ENCODE peak calls at places on chromosomes 11 and 22, in seven cellular contexts. I is body of pancreas, Q is endodermal cell, N is fibroblast of lung, G is H9, H is colonic mucosa, Y is lung. D is an unnamed sample. For H3K9me3, the result is how much of the 10 kb centered on the place peaks cover.

GRCh38 chr11:44711772-44712608 is 14.8 kb upstream of the TSPAN18 start:
- DNase-seq in G (peak), Y (no peak), N (no peak), H (no peak), Q (peak), I (no peak), D (no peak)

GRCh38 chr11:66845876-66846212 is 2.6 kb downstream of the RCE1 start:
- DNase-seq in Y (no peak), G (no peak), I (no peak), H (no peak), Q (peak), N (no peak), D (no peak)

GRCh38 chr11:1178906-1179305 is 21.2 kb downstream of the MUC5AC start:
- DNase-seq in G (no peak), Q (no peak), N (no peak), I (no peak), Y (no peak), H (no peak), D (no peak)

GRCh38 chr11:9367551-9367950 is 16.9 kb upstream of the IPO7 start:
- DNase-seq in I (no peak), Q (no peak), G (no peak), H (no peak), N (no peak), Y (no peak), D (no peak)

GRCh38 chr22:37749223-37749622 is 52.4 kb downstream of the TRIOBP start:
- DNase-seq in I (no peak), H (no peak), Y (no peak), N (no peak), G (no peak), Q (no peak), D (no peak)

GRCh38 chr22:50270302-50271010 is at the start of gene MAPK11:
- DNase-seq in H (peak), Y (peak), N (peak), G (peak), Q (peak), I (peak), D (no peak)

GRCh38 chr11:101516546-101516945 is 67.3 kb downstream of the TRPC6 start:
- DNase-seq in Y (no peak), N (no peak), G (peak), I (no peak), Q (peak), H (no peak), D (no peak)

GRCh38 chr22:22245935-22246525 is 1.4 kb downstream of the VPREB1 start:
- DNase-seq in I (no peak), G (no peak), Y (no peak), N (no peak), H (no peak), Q (no peak), D (no peak)

GRCh38 chr22:50189849-50190181 is 4.1 kb downstream of the TRABD start:
- DNase-seq in I (no peak), N (peak), H (peak), Y (no peak), G (no peak), Q (no peak), D (no peak)

GRCh38 chr11:2166091-2166851 is 5.3 kb upstream of the INS start:
- DNase-seq in H (peak), G (peak), N (peak), I (no peak), Q (peak), Y (no peak), D (no peak)

GRCh38 chr22:40620464-40621046 is 16.0 kb downstream of the MRTFA start:
- DNase-seq in H (no peak), Y (no peak), Q (peak), G (no peak), I (no peak), N (peak), D (no peak)

GRCh38 chr11:93216511-93217121 is 18.8 kb upstream of the SLC36A4 start:
- DNase-seq in G (no peak), Q (no peak), N (no peak), Y (no peak), I (peak), H (peak), D (no peak)

GRCh38 chr11:104301776-104302175 is 137.8 kb upstream of the PDGFD start:
- DNase-seq in H (no peak), I (no peak), Y (no peak), N (no peak), G (no peak), Q (no peak), D (no peak)

GRCh38 chr11:103013426-103013825 is 57.9 kb upstream of the MMP13 start:
- DNase-seq in H (no peak), N (peak), Y (no peak), Q (no peak), G (no peak), I (no peak), D (no peak)

GRCh38 chr22:30301995-30302809 is 12.9 kb upstream of the CASTOR1 start:
- DNase-seq in Y (no peak), I (peak), Q (no peak), H (peak), N (peak), G (no peak), D (no peak)

GRCh38 chr11:3052567-3052966 is 4.7 kb downstream of the CARS1 start:
- DNase-seq in G (no peak), N (no peak), I (no peak), H (no peak), Q (no peak), Y (no peak), D (no peak)

GRCh38 chr11:2924381-2924780 is 4.8 kb downstream of the PHLDA2 start:
- DNase-seq in G (no peak), Y (no peak), I (no peak), Q (no peak), H (peak), N (no peak), D (no peak)

GRCh38 chr11:123454060-123454651 is 24.1 kb downstream of the GRAMD1B start:
- DNase-seq in Y (no peak), H (no peak), Q (no peak), N (no peak), G (no peak), I (no peak), D (no peak)

GRCh38 chr11:70230840-70231710 is 28.0 kb downstream of the FADD start:
- DNase-seq in H (no peak), I (no peak), N (no peak), Y (no peak), G (no peak), Q (no peak), D (no peak)

GRCh38 chr11:119106564-119107537 is at the start of gene C2CD2L:
- DNase-seq in H (peak), Q (peak), Y (peak), I (peak), N (peak), G (peak), D (peak)

GRCh38 chr11:23311986-23312940 is 452.0 kb upstream of the CCDC179 start:
- DNase-seq in Q (no peak), I (no peak), G (no peak), N (peak), Y (no peak), H (no peak), D (no peak)

GRCh38 chr11:2801711-2802388 is 83.7 kb downstream of the CDKN1C start:
- DNase-seq in I (peak), Y (peak), H (peak), N (no peak), Q (peak), G (peak), D (no peak)

GRCh38 chr11:57213282-57214086 is 23.6 kb downstream of the APLNR start:
- DNase-seq in Q (peak), G (peak), H (no peak), Y (no peak), I (no peak), N (peak), D (no peak)

GRCh38 chr11:64186205-64187165 is 514 bp downstream of the STIP1 start:
- DNase-seq in Q (no peak), G (no peak), H (peak), Y (no peak), I (peak), N (no peak), D (no peak)

GRCh38 chr11:6498544-6498943 is 1.5 kb downstream of the DNHD1 start:
- DNase-seq in Y (no peak), I (no peak), G (no peak), Q (no peak), H (no peak), N (no peak), D (no peak)

GRCh38 chr22:28299760-28300159 is 379.9 kb downstream of the TTC28 start:
- DNase-seq in I (peak), Y (no peak), Q (no peak), H (no peak), N (peak), G (no peak), D (no peak)

GRCh38 chr22:42074153-42074750 is at the start of gene PHETA2:
- DNase-seq in Q (peak), G (peak), I (peak), N (peak), H (peak), Y (no peak), D (no peak)

GRCh38 chr22:35634015-35634414 is 14.2 kb upstream of the APOL6 start:
- DNase-seq in Y (no peak), Q (no peak), N (no peak), I (no peak), H (no peak), G (no peak), D (no peak)

GRCh38 chr11:15139101-15139770 is 24.5 kb downstream of the INSC start:
- DNase-seq in I (no peak), Q (no peak), N (no peak), Y (no peak), G (no peak), H (no peak), D (no peak)

GRCh38 chr11:12797996-12798395 is 123.8 kb downstream of the TEAD1 start:
- DNase-seq in G (no peak), I (no peak), H (no peak), Y (no peak), Q (no peak), N (no peak), D (no peak)

GRCh38 chr22:29704528-29705285 is 15.1 kb upstream of the CABP7 start:
- DNase-seq in G (no peak), Q (no peak), I (peak), H (peak), Y (no peak), N (peak), D (peak)

GRCh38 chr22:35424081-35424480 is 24.1 kb downstream of the MCM5 start:
- DNase-seq in G (no peak), I (no peak), Y (no peak), N (no peak), Q (no peak), H (no peak), D (no peak)

GRCh38 chr11:1344056-1344635 is 34.7 kb upstream of the TOLLIP start:
- DNase-seq in Y (no peak), G (no peak), N (no peak), Q (no peak), H (peak), I (peak), D (no peak)

GRCh38 chr11:76695133-76695532 is 24.6 kb upstream of the LRRC32 start:
- DNase-seq in G (no peak), Q (no peak), Y (no peak), I (no peak), N (no peak), H (no peak), D (no peak)

GRCh38 chr11:9735236-9735635 is 71.4 kb downstream of the SWAP70 start:
- DNase-seq in Q (no peak), H (no peak), G (no peak), N (no peak), I (no peak), Y (no peak), D (no peak)

GRCh38 chr11:120167659-120168058 is 29.7 kb upstream of the TRIM29 start:
- DNase-seq in H (no peak), G (no peak), Y (no peak), Q (no peak), I (no peak), N (no peak), D (no peak)

GRCh38 chr22:43488031-43488892 is 76.4 kb downstream of the MPPED1 start:
- DNase-seq in I (no peak), N (no peak), Y (no peak), Q (peak), H (no peak), G (no peak), D (no peak)

GRCh38 chr11:8209208-8209807 is 40.5 kb upstream of the RIC3 start:
- DNase-seq in G (peak), H (peak), Y (no peak), Q (peak), I (peak), N (no peak), D (no peak)

GRCh38 chr22:44154431-44154942 is 26.2 kb upstream of the PARVG start:
- DNase-seq in G (no peak), Y (no peak), I (no peak), H (no peak), N (peak), Q (no peak), D (no peak)

GRCh38 chr22:11628651-11629511 is 3899.1 kb upstream of the OR11H1 start:
- DNase-seq in Y (no peak), G (no peak), Q (no peak), H (no peak), I (no peak), N (no peak), D (no peak)
- H3K9me3 ChIP-seq in Y (under half), G (half or more), Q (half or more), H (under half), I (under half), N (under half), D (half or more)

DNA sequence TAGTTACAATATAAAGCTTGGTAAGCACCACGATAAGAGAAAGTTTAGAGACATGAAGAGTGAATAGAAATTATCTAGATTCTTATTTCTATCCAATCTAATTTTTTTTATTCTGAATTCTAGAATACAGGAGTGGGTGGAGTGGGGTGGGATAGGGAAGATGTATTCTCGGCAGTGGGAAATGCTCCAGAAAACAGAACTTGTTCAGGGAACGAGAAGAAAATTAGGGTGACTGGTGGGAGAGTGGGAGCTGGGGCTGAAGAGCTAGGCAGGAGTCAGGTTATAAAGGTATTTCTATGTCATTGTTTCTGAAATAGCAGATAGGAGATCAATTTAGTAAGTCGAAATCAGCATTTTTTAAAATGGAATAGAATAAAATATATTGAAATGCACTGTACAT is 53.2 kb upstream of the APOA1 start:
- DNase-seq in Q (no peak), N (no peak), I (no peak), H (no peak), Y (no peak), G (no peak), D (no peak)
- TF ChIP-seq CTCF in Q (no peak), N (no peak), I (no peak), H (no peak), Y (no peak), G (no peak), D (no peak)

DNA sequence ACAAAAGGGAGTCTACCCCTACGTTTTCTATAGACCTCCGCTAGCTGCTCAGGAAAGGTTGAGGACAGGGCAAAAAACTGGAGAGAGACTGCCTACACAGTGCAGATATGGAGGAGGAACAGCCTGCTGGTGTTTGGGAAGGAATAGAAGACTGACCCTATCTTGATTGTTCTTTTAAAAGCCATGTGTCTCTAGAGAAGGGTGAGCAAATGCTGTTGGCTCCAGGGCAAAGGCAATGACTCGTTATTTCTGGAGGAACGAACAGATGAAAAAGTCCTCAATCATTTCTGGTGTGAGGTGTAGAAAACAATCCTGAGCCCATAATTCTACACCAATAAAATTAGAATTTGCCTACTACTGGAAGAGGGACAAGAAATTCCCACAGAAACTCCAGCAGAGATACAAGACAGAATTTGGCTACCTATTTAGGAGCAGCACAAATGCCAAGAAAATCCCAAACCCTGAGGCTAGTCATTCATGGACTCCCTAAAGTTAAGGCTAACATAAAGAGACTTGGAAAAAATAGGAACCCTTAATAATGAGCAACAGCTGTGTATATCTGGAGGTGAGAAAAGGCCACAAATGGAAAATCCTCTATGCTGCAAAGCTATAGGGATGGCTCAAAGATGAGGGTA is 1206.3 kb upstream of the CNTN5 start:
- DNase-seq in I (no peak), N (peak), Y (no peak), H (no peak), G (no peak), Q (no peak), D (no peak)
- H3K9me3 ChIP-seq in I (under half), N (under half), Y (under half), H (under half), G (under half), Q (under half), D (under half)

GRCh38 chr22:24133187-24133965 is 47.9 kb upstream of the SUSD2 start:
- DNase-seq in N (peak), I (no peak), G (peak), H (no peak), Q (peak), Y (no peak), D (no peak)
- TF ChIP-seq CTCF in N (peak), I (peak), G (peak), H (no peak), Q (peak), Y (peak), D (peak)

GRCh38 chr22:47190957-47191323 is 428.5 kb downstream of the TBC1D22A start:
- DNase-seq in N (no peak), I (no peak), G (no peak), Y (no peak), Q (no peak), H (no peak), D (no peak)
- H3K9me3 ChIP-seq in N (under half), I (under half), G (under half), Y (under half), Q (under half), H (under half), D (under half)

GRCh38 chr11:35802221-35802620 is 139.6 kb downstream of the TRIM44 start:
- DNase-seq in Y (no peak), Q (no peak), I (no peak), N (no peak), G (no peak), H (no peak), D (no peak)

GRCh38 chr11:35798983-35799382 is 136.4 kb downstream of the TRIM44 start:
- DNase-seq in H (no peak), I (peak), G (no peak), Y (no peak), N (no peak), Q (no peak), D (no peak)

GRCh38 chr11:35800970-35801953 is 138.7 kb downstream of the TRIM44 start:
- DNase-seq in Y (no peak), H (no peak), N (no peak), Q (no peak), I (no peak), G (no peak), D (no peak)

GRCh38 chr11:35798423-35798822 is 135.8 kb downstream of the TRIM44 start:
- DNase-seq in Y (no peak), I (no peak), Q (no peak), G (no peak), H (no peak), N (no peak), D (no peak)

DNA sequence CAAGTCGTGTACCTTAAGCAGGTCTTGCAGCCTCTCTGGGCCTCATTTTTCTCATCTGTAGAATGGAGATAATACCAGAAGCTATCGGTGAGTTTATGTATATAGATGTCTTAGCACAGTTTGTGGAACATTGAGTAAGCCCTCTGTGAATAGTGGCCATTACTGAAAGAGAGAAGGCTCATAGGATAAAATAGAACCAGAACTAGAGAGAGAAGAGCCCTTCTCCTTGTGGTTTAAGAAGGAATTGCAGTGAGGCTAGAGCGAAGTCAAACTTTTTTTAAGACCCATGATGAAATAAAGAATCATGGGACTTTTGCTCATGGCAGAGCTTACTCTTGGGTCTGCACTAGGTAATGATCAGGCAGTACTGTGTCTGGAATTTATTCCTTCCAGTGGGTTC is 137.1 kb downstream of the TRIM44 start:
- DNase-seq in N (no peak), I (no peak), Q (no peak), Y (no peak), G (no peak), H (no peak), D (no peak)
- TF ChIP-seq CTCF in N (no peak), I (peak), Q (peak), Y (no peak), G (peak), H (no peak), D (no peak)

GRCh38 chr22:47618180-47618579 is 855.7 kb downstream of the TBC1D22A start:
- DNase-seq in H (no peak), Y (no peak), Q (peak), I (no peak), N (no peak), G (no peak), D (no peak)
- H3K9me3 ChIP-seq in H (under half), Y (under half), Q (under half), I (under half), N (under half), G (under half), D (half or more)

GRCh38 chr11:27701262-27702105 is 1.2 kb upstream of the BDNF start:
- DNase-seq in Y (no peak), Q (no peak), G (no peak), H (peak), N (peak), I (no peak), D (no peak)
- TF ChIP-seq CTCF in Y (no peak), Q (no peak), G (no peak), H (no peak), N (peak), I (no peak), D (peak)

DNA sequence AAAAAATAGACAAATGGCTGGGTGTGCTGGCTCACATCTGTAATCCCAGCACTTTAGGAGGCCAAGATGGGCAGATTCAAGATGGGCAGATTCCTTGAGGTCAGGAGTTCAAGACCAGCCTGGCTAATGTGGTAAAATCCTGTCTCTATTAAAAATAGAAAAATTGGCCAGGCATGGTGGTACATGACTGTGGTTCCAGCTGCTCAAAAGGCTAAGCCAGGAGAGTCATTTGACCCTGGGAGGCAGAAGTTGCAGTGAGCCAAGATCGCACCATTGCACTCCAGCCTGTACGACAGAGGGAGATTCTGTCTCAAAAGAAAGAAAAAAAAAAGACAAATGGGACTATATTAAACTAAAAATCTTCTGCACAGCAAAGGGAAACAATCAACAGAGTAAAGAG is 55.4 kb downstream of the USP35 start:
- DNase-seq in Y (no peak), H (no peak), N (no peak), I (no peak), Q (no peak), G (no peak), D (no peak)
- H3K9me3 ChIP-seq in Y (under half), H (under half), N (under half), I (under half), Q (under half), G (under half), D (under half)

D was measured in AG04450.